ENCODE peak calls at places on chromosomes 2 and 18, in seven cellular contexts. O is heart left ventricle, W is transverse colon, M is gastrocnemius medialis, V is IMR-90, K is prostate gland, D is ovary. U is an unnamed sample.

GRCh38 chr2:219058541-219059374 is 2.0 kb downstream of the IHH start:
- DNase-seq in D (no peak), O (peak), K (no peak), W (peak), V (no peak), M (no peak), U (no peak)

GRCh38 chr2:221097568-221097915 is 474.6 kb downstream of the EPHA4 start:
- DNase-seq in W (no peak), K (no peak), M (no peak), D (no peak), O (no peak), V (peak), U (no peak)

GRCh38 chr2:235666240-235666781 is 172.5 kb downstream of the AGAP1 start:
- DNase-seq in O (peak), M (no peak), K (peak), W (no peak), D (no peak), V (peak), U (no peak)

GRCh38 chr2:174789001-174789400 is 24.7 kb upstream of the CHRNA1 start:
- DNase-seq in O (no peak), M (no peak), V (no peak), W (no peak), D (no peak), K (no peak), U (no peak)

GRCh38 chr2:219272995-219273394 is 6.2 kb upstream of the DNAJB2 start:
- DNase-seq in D (no peak), M (no peak), K (no peak), V (no peak), O (no peak), W (no peak), U (no peak)

GRCh38 chr2:1516798-1517060 is 103.5 kb downstream of the TPO start:
- DNase-seq in K (no peak), V (no peak), D (no peak), W (no peak), O (no peak), M (no peak), U (no peak)

GRCh38 chr2:45483997-45484396 is 127.1 kb downstream of the SRBD1 start:
- DNase-seq in W (no peak), D (no peak), M (no peak), O (no peak), K (no peak), V (peak), U (no peak)

GRCh38 chr2:201858781-201859180 is 52.4 kb downstream of the CDK15 start:
- DNase-seq in M (no peak), V (peak), D (peak), O (no peak), K (peak), W (peak), U (peak)

GRCh38 chr2:225002656-225003045 is 39.6 kb downstream of the DOCK10 start:
- DNase-seq in V (no peak), D (no peak), K (no peak), O (no peak), W (no peak), M (no peak), U (no peak)

GRCh38 chr2:40851661-40852060 is 399.8 kb upstream of the SLC8A1 start:
- DNase-seq in W (no peak), D (no peak), O (no peak), M (no peak), K (no peak), V (no peak), U (no peak)

GRCh38 chr18:22467760-22468553 is 50.2 kb upstream of the CTAGE1 start:
- DNase-seq in D (no peak), W (no peak), K (no peak), M (no peak), O (no peak), V (peak), U (peak)

GRCh38 chr2:43542285-43542933 is 53.4 kb downstream of the THADA start:
- DNase-seq in O (no peak), V (peak), M (no peak), D (no peak), K (no peak), W (no peak), U (no peak)

GRCh38 chr2:140338827-140339226 is 1558.6 kb upstream of the NXPH2 start:
- DNase-seq in O (no peak), K (no peak), D (no peak), M (no peak), W (no peak), V (no peak), U (no peak)

GRCh38 chr2:172101707-172102158 is 967 bp downstream of the DLX2 start:
- DNase-seq in M (no peak), O (no peak), K (no peak), W (no peak), D (peak), V (no peak), U (no peak)
- TF ChIP-seq CTCF in M (no peak), O (no peak), K (no peak), W (no peak), D (no peak), V (no peak), U (no peak)

GRCh38 chr18:9488535-9488934 is 13.2 kb downstream of the RALBP1 start:
- DNase-seq in W (no peak), O (no peak), D (no peak), M (no peak), K (no peak), V (no peak), U (no peak)
- H3K27ac ChIP-seq in W (no peak), O (no peak), D (no peak), M (no peak), K (no peak), V (no peak), U (no peak)

GRCh38 chr2:70127920-70128444 is 40.7 kb downstream of the PCBP1 start:
- DNase-seq in W (no peak), K (no peak), M (no peak), O (no peak), V (no peak), D (no peak), U (no peak)

GRCh38 chr2:70133127-70133452 is 45.8 kb downstream of the PCBP1 start:
- DNase-seq in K (no peak), V (no peak), D (no peak), O (no peak), M (no peak), W (no peak), U (no peak)

GRCh38 chr2:70133521-70134348 is 46.5 kb downstream of the PCBP1 start:
- DNase-seq in M (peak), K (no peak), W (no peak), D (no peak), O (no peak), V (no peak), U (no peak)

GRCh38 chr2:70132244-70133126 is 45.2 kb downstream of the PCBP1 start:
- DNase-seq in D (peak), V (peak), O (peak), M (peak), K (peak), W (peak), U (peak)
- TF ChIP-seq POLR2A in D (no peak), V (no peak), O (peak), M (peak), K (peak), W (peak), U (peak)

GRCh38 chr2:27972311-27972710 is 81.8 kb downstream of the BABAM2 start:
- DNase-seq in O (no peak), M (no peak), V (no peak), K (no peak), D (no peak), W (no peak), U (no peak)

GRCh38 chr2:27977623-27978312 is 87.2 kb downstream of the BABAM2 start:
- DNase-seq in V (peak), D (no peak), O (no peak), K (no peak), W (no peak), M (peak), U (no peak)

GRCh38 chr2:27973592-27973991 is 83.1 kb downstream of the BABAM2 start:
- DNase-seq in M (no peak), K (no peak), W (no peak), V (peak), O (no peak), D (no peak), U (no peak)
- TF ChIP-seq CTCF in M (no peak), K (no peak), W (no peak), V (peak), O (no peak), D (no peak), U (no peak)

DNA sequence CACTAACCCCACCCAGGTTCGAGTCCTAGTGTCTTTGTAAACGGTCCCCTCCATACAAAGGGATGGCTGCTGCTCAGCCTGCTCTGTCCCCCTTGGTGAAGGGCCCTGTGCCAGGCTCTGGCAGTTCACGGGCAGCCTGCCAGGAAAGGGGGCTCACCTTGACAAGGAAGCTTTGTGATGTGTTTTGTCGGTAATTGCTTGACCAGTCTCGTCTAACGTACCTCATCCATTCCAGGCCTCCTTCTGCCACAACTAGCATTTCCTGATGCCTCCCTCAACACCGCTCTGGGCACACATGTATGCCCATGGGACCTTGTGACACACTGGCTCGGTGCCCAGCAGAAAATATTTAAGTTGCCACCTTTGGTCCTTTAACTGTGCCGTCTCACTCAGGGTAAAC is 171.9 kb downstream of the KLHL29 start:
- DNase-seq in O (no peak), M (no peak), W (no peak), V (no peak), D (no peak), K (peak), U (no peak)
- H3K27ac ChIP-seq in O (no peak), M (no peak), W (no peak), V (no peak), D (no peak), K (peak), U (no peak)

GRCh38 chr2:10810175-10811161 is 2.1 kb downstream of the PDIA6 start:
- DNase-seq in O (no peak), W (no peak), V (peak), D (no peak), K (no peak), M (no peak), U (no peak)

GRCh38 chr2:10811552-10811951 is 1.0 kb downstream of the PDIA6 start:
- DNase-seq in D (no peak), M (no peak), O (no peak), V (no peak), W (no peak), K (no peak), U (no peak)

GRCh38 chr2:10814142-10814541 is 1.6 kb upstream of the PDIA6 start:
- DNase-seq in W (no peak), D (no peak), V (no peak), K (no peak), O (no peak), M (no peak), U (no peak)

GRCh38 chr2:10813085-10813748 is 632 bp upstream of the PDIA6 start:
- DNase-seq in W (no peak), V (peak), O (no peak), K (no peak), D (no peak), M (no peak), U (no peak)

GRCh38 chr2:10812362-10813084 is at the start of gene PDIA6:
- DNase-seq in O (peak), M (peak), V (peak), D (peak), K (peak), W (peak), U (peak)
- TF ChIP-seq POLR2A in O (peak), M (peak), V (peak), D (peak), K (peak), W (peak), U (peak)

DNA sequence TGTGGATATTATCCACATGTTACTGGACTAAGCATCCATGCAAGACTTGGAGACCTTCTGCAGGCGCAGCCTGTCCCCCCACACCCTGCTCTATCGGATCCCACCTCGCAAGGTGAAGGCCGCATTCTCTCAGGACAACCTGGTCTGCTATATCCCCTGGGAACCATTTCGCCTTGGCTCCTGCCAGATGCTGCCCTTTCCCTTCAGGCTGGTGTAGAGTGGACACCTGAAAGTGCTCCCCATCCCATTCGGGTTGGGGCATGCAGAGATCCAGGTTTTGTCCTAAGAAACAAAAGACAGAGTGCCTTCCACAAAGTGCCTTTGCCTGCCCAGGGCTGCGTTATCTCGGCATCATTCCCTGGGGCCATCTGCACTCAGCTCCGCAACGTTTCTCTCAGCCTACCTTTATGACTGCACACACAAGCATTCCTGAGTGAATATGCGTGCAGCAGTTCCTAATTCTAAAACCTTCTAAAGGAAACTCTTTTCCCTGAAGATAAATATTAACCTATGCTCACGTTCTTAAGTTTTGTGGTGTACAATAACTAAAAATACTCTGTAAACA is 20.5 kb downstream of the FHL2 start:
- DNase-seq in W (no peak), V (no peak), D (no peak), K (no peak), O (peak), M (no peak), U (no peak)
- TF ChIP-seq CTCF in W (no peak), V (no peak), D (no peak), K (no peak), O (no peak), M (no peak), U (no peak)

GRCh38 chr2:237388036-237388435 is 25.9 kb downstream of the COL6A3 start:
- DNase-seq in M (no peak), O (no peak), D (no peak), K (no peak), V (no peak), W (no peak), U (no peak)
- H3K27ac ChIP-seq in M (no peak), O (no peak), D (no peak), K (no peak), V (peak), W (no peak), U (peak)

GRCh38 chr2:73235315-73236028 is 1.4 kb downstream of the CCT7 start:
- DNase-seq in K (no peak), D (no peak), W (no peak), V (no peak), M (no peak), O (no peak), U (no peak)

GRCh38 chr2:73232471-73233153 is 427 bp downstream of the PRADC1 start:
- DNase-seq in W (peak), O (no peak), M (peak), D (no peak), V (no peak), K (no peak), U (peak)

GRCh38 chr2:73237168-73237567 is 3.1 kb downstream of the CCT7 start:
- DNase-seq in O (no peak), K (no peak), V (no peak), D (no peak), W (no peak), M (no peak), U (no peak)

GRCh38 chr2:73233932-73234832 is at the start of gene CCT7:
- DNase-seq in K (peak), V (peak), O (peak), D (peak), M (peak), W (peak), U (peak)

GRCh38 chr2:73233154-73233931 is at the start of gene PRADC1:
- DNase-seq in M (peak), O (peak), W (peak), D (peak), V (peak), K (peak), U (peak)
- TF ChIP-seq POLR2A in M (peak), O (peak), W (peak), D (no peak), V (peak), K (peak), U (peak)